ENCODE peak calls at places on chromosomes 5 and 9, in nine cellular contexts. One of them, this sample, is unnamed.

GRCh38 chr9:79120533-79121315 is 451.0 kb upstream of the TLE4 start:
- DNase-seq in CD8-positive, alpha-beta memory T cell: no peak
- DNase-seq in left ventricle myocardium superior: no peak
- DNase-seq in RWPE1: no peak
- DNase-seq in AG04449: no peak
- DNase-seq in HFFc6: no peak
- DNase-seq in stimulated activated CD8-positive, alpha-beta memory T cell treated with anti-CD3 and anti-CD28 coated beads, Interleukin-4, amount 100 ng/mL, for 1 hour: no peak
- DNase-seq in NCI-H1417: peak; percentile 3
- DNase-seq in EL: no peak
- DNase-seq in this sample: no peak

GRCh38 chr5:149765932-149766331 is 35.8 kb downstream of the PPARGC1B start:
- DNase-seq in CD8-positive, alpha-beta memory T cell: no peak
- DNase-seq in left ventricle myocardium superior: no peak
- DNase-seq in RWPE1: no peak
- DNase-seq in AG04449: no peak
- DNase-seq in HFFc6: no peak
- DNase-seq in stimulated activated CD8-positive, alpha-beta memory T cell treated with anti-CD3 and anti-CD28 coated beads, Interleukin-4, amount 100 ng/mL, for 1 hour: no peak
- DNase-seq in NCI-H1417: no peak
- DNase-seq in EL: no peak
- DNase-seq in this sample: no peak

GRCh38 chr5:36442796-36443195 is 141.1 kb upstream of the RANBP3L start:
- DNase-seq in CD8-positive, alpha-beta memory T cell: no peak
- DNase-seq in left ventricle myocardium superior: no peak
- DNase-seq in RWPE1: peak; percentile 86
- DNase-seq in AG04449: no peak
- DNase-seq in HFFc6: peak; percentile 33
- DNase-seq in stimulated activated CD8-positive, alpha-beta memory T cell treated with anti-CD3 and anti-CD28 coated beads, Interleukin-4, amount 100 ng/mL, for 1 hour: no peak
- DNase-seq in NCI-H1417: no peak
- DNase-seq in EL: peak; percentile 50
- DNase-seq in this sample: no peak

GRCh38 chr9:71984388-71985069 is 73.1 kb downstream of the C9orf85 start:
- DNase-seq in CD8-positive, alpha-beta memory T cell: no peak
- DNase-seq in left ventricle myocardium superior: peak; percentile 69
- DNase-seq in RWPE1: peak; percentile 34
- DNase-seq in AG04449: peak; percentile 29
- DNase-seq in HFFc6: peak; percentile 82
- DNase-seq in stimulated activated CD8-positive, alpha-beta memory T cell treated with anti-CD3 and anti-CD28 coated beads, Interleukin-4, amount 100 ng/mL, for 1 hour: no peak
- DNase-seq in NCI-H1417: no peak
- DNase-seq in EL: peak; percentile 84
- DNase-seq in this sample: no peak

GRCh38 chr5:168482361-168482760 is 3.9 kb upstream of the RARS1 start:
- DNase-seq in CD8-positive, alpha-beta memory T cell: no peak
- DNase-seq in left ventricle myocardium superior: no peak
- DNase-seq in RWPE1: no peak
- DNase-seq in AG04449: no peak
- DNase-seq in HFFc6: no peak
- DNase-seq in stimulated activated CD8-positive, alpha-beta memory T cell treated with anti-CD3 and anti-CD28 coated beads, Interleukin-4, amount 100 ng/mL, for 1 hour: no peak
- DNase-seq in NCI-H1417: no peak
- DNase-seq in EL: no peak
- DNase-seq in this sample: no peak

GRCh38 chr9:134768332-134769083 is 112.1 kb upstream of the FCN2 start:
- DNase-seq in CD8-positive, alpha-beta memory T cell: no peak
- DNase-seq in left ventricle myocardium superior: peak; percentile 73
- DNase-seq in RWPE1: no peak
- DNase-seq in AG04449: no peak
- DNase-seq in HFFc6: peak; percentile 46
- DNase-seq in stimulated activated CD8-positive, alpha-beta memory T cell treated with anti-CD3 and anti-CD28 coated beads, Interleukin-4, amount 100 ng/mL, for 1 hour: no peak
- DNase-seq in NCI-H1417: no peak
- DNase-seq in EL: no peak
- DNase-seq in this sample: no peak

GRCh38 chr5:136094913-136095641 is 37.6 kb upstream of the SMAD5 start:
- DNase-seq in CD8-positive, alpha-beta memory T cell: no peak
- DNase-seq in left ventricle myocardium superior: no peak
- DNase-seq in RWPE1: no peak
- DNase-seq in AG04449: no peak
- DNase-seq in HFFc6: no peak
- DNase-seq in stimulated activated CD8-positive, alpha-beta memory T cell treated with anti-CD3 and anti-CD28 coated beads, Interleukin-4, amount 100 ng/mL, for 1 hour: no peak
- DNase-seq in NCI-H1417: peak; percentile 5
- DNase-seq in EL: no peak
- DNase-seq in this sample: no peak

GRCh38 chr5:141567513-141568117 is 51.2 kb downstream of the DIAPH1 start:
- DNase-seq in CD8-positive, alpha-beta memory T cell: no peak
- DNase-seq in left ventricle myocardium superior: no peak
- DNase-seq in RWPE1: no peak
- DNase-seq in AG04449: no peak
- DNase-seq in HFFc6: peak; percentile 21
- DNase-seq in stimulated activated CD8-positive, alpha-beta memory T cell treated with anti-CD3 and anti-CD28 coated beads, Interleukin-4, amount 100 ng/mL, for 1 hour: no peak
- DNase-seq in NCI-H1417: no peak
- DNase-seq in EL: peak; percentile 17
- DNase-seq in this sample: no peak

GRCh38 chr5:75156585-75156984 is 80.1 kb downstream of the ANKRD31 start:
- DNase-seq in CD8-positive, alpha-beta memory T cell: no peak
- DNase-seq in left ventricle myocardium superior: no peak
- DNase-seq in RWPE1: peak; percentile 18
- DNase-seq in AG04449: no peak
- DNase-seq in HFFc6: no peak
- DNase-seq in stimulated activated CD8-positive, alpha-beta memory T cell treated with anti-CD3 and anti-CD28 coated beads, Interleukin-4, amount 100 ng/mL, for 1 hour: no peak
- DNase-seq in NCI-H1417: no peak
- DNase-seq in EL: peak; percentile 4
- DNase-seq in this sample: no peak

GRCh38 chr9:91900057-91900816 is 49.8 kb downstream of the ROR2 start:
- DNase-seq in CD8-positive, alpha-beta memory T cell: no peak
- DNase-seq in left ventricle myocardium superior: peak; percentile 52
- DNase-seq in RWPE1: no peak
- DNase-seq in AG04449: no peak
- DNase-seq in HFFc6: no peak
- DNase-seq in stimulated activated CD8-positive, alpha-beta memory T cell treated with anti-CD3 and anti-CD28 coated beads, Interleukin-4, amount 100 ng/mL, for 1 hour: no peak
- DNase-seq in NCI-H1417: peak; percentile 79
- DNase-seq in EL: no peak
- DNase-seq in this sample: no peak

GRCh38 chr5:6491548-6492290 is 43.1 kb downstream of the UBE2QL1 start:
- DNase-seq in CD8-positive, alpha-beta memory T cell: no peak
- DNase-seq in left ventricle myocardium superior: no peak
- DNase-seq in RWPE1: no peak
- DNase-seq in AG04449: no peak
- DNase-seq in HFFc6: no peak
- DNase-seq in stimulated activated CD8-positive, alpha-beta memory T cell treated with anti-CD3 and anti-CD28 coated beads, Interleukin-4, amount 100 ng/mL, for 1 hour: no peak
- DNase-seq in NCI-H1417: no peak
- DNase-seq in EL: no peak
- DNase-seq in this sample: no peak

GRCh38 chr5:59685131-59685530 is 208.4 kb downstream of the PDE4D start:
- DNase-seq in CD8-positive, alpha-beta memory T cell: no peak
- DNase-seq in left ventricle myocardium superior: no peak
- DNase-seq in RWPE1: no peak
- DNase-seq in AG04449: no peak
- DNase-seq in HFFc6: no peak
- DNase-seq in stimulated activated CD8-positive, alpha-beta memory T cell treated with anti-CD3 and anti-CD28 coated beads, Interleukin-4, amount 100 ng/mL, for 1 hour: no peak
- DNase-seq in NCI-H1417: no peak
- DNase-seq in EL: no peak
- DNase-seq in this sample: no peak

GRCh38 chr5:135505973-135506372 is 29.8 kb downstream of the NEUROG1 start:
- DNase-seq in CD8-positive, alpha-beta memory T cell: no peak
- DNase-seq in left ventricle myocardium superior: no peak
- DNase-seq in RWPE1: peak; percentile 72
- DNase-seq in AG04449: peak; percentile 49
- DNase-seq in HFFc6: peak; percentile 9
- DNase-seq in stimulated activated CD8-positive, alpha-beta memory T cell treated with anti-CD3 and anti-CD28 coated beads, Interleukin-4, amount 100 ng/mL, for 1 hour: no peak
- DNase-seq in NCI-H1417: no peak
- DNase-seq in EL: no peak
- DNase-seq in this sample: no peak

This sample was measured in omental fat pad.